ENCODE peak calls at places on chromosomes 2 and 18, in five cellular contexts. One of them, this sample, is unnamed. For H3K4me1, the result is how much of the 10 kb centered on the place peaks cover.

GRCh38 chr2:48941908-48942307 is 186.4 kb upstream of the LHCGR start:
- DNase-seq in uterus: no peak
- DNase-seq in colonic mucosa: no peak
- DNase-seq in tibial artery: no peak
- DNase-seq in CD4-positive, CD25-positive, alpha-beta regulatory T cell: no peak
- DNase-seq in this sample: no peak

GRCh38 chr2:7527165-7527722 is 610.0 kb downstream of the RNF144A start:
- DNase-seq in CD4-positive, CD25-positive, alpha-beta regulatory T cell: no peak
- DNase-seq in uterus: no peak
- DNase-seq in colonic mucosa: no peak
- DNase-seq in tibial artery: no peak
- DNase-seq in this sample: no peak

GRCh38 chr2:191115391-191115790 is 35.4 kb downstream of the STAT4 start:
- DNase-seq in uterus: no peak
- DNase-seq in CD4-positive, CD25-positive, alpha-beta regulatory T cell: peak
- DNase-seq in tibial artery: no peak
- DNase-seq in colonic mucosa: no peak
- DNase-seq in this sample: no peak

GRCh38 chr2:223969856-223970255 is 12.6 kb downstream of the MRPL44 start:
- DNase-seq in uterus: no peak
- DNase-seq in tibial artery: no peak
- DNase-seq in CD4-positive, CD25-positive, alpha-beta regulatory T cell: no peak
- DNase-seq in colonic mucosa: no peak
- DNase-seq in this sample: no peak

GRCh38 chr18:78448106-78448505 is 531.5 kb upstream of the SALL3 start:
- DNase-seq in colonic mucosa: no peak
- DNase-seq in tibial artery: no peak
- DNase-seq in CD4-positive, CD25-positive, alpha-beta regulatory T cell: no peak
- DNase-seq in uterus: no peak
- DNase-seq in this sample: no peak

GRCh38 chr2:45220227-45220626 is 211.0 kb upstream of the SIX2 start:
- DNase-seq in tibial artery: no peak
- DNase-seq in CD4-positive, CD25-positive, alpha-beta regulatory T cell: no peak
- DNase-seq in uterus: no peak
- DNase-seq in colonic mucosa: no peak
- DNase-seq in this sample: no peak

GRCh38 chr2:14427982-14428567 is 204.4 kb upstream of the LRATD1 start:
- DNase-seq in uterus: no peak
- DNase-seq in colonic mucosa: peak
- DNase-seq in CD4-positive, CD25-positive, alpha-beta regulatory T cell: no peak
- DNase-seq in tibial artery: no peak
- DNase-seq in this sample: no peak

GRCh38 chr2:11071207-11071606 is 84.1 kb upstream of the SLC66A3 start:
- DNase-seq in colonic mucosa: peak
- DNase-seq in uterus: no peak
- DNase-seq in CD4-positive, CD25-positive, alpha-beta regulatory T cell: no peak
- DNase-seq in tibial artery: no peak
- DNase-seq in this sample: peak

GRCh38 chr2:85766214-85766613 is 12.4 kb downstream of the ATOH8 start:
- DNase-seq in uterus: no peak
- DNase-seq in colonic mucosa: no peak
- DNase-seq in tibial artery: no peak
- DNase-seq in CD4-positive, CD25-positive, alpha-beta regulatory T cell: no peak
- DNase-seq in this sample: no peak

GRCh38 chr2:204205082-204205481 is 268.5 kb downstream of the ICOS start:
- DNase-seq in CD4-positive, CD25-positive, alpha-beta regulatory T cell: no peak
- DNase-seq in colonic mucosa: no peak
- DNase-seq in tibial artery: no peak
- DNase-seq in uterus: no peak
- DNase-seq in this sample: no peak

GRCh38 chr18:31100598-31101147 is 1.5 kb downstream of the DSC2 start:
- DNase-seq in uterus: no peak
- DNase-seq in colonic mucosa: peak
- DNase-seq in tibial artery: no peak
- DNase-seq in CD4-positive, CD25-positive, alpha-beta regulatory T cell: no peak
- DNase-seq in this sample: no peak

GRCh38 chr2:88622307-88622706 is 5.0 kb downstream of the EIF2AK3 start:
- DNase-seq in CD4-positive, CD25-positive, alpha-beta regulatory T cell: no peak
- DNase-seq in tibial artery: no peak
- DNase-seq in colonic mucosa: no peak
- DNase-seq in uterus: no peak
- DNase-seq in this sample: no peak

GRCh38 chr2:56971383-56971974 is 787.7 kb downstream of the CCDC85A start:
- DNase-seq in colonic mucosa: no peak
- DNase-seq in tibial artery: no peak
- DNase-seq in CD4-positive, CD25-positive, alpha-beta regulatory T cell: no peak
- DNase-seq in uterus: no peak
- DNase-seq in this sample: no peak

GRCh38 chr2:134882773-134883172 is 35.8 kb upstream of the CCNT2 start:
- DNase-seq in CD4-positive, CD25-positive, alpha-beta regulatory T cell: no peak
- DNase-seq in tibial artery: no peak
- DNase-seq in uterus: no peak
- DNase-seq in colonic mucosa: no peak
- DNase-seq in this sample: no peak

GRCh38 chr2:205563646-205564045 is 118.7 kb upstream of the NRP2 start:
- DNase-seq in colonic mucosa: peak
- DNase-seq in tibial artery: no peak
- DNase-seq in uterus: no peak
- DNase-seq in CD4-positive, CD25-positive, alpha-beta regulatory T cell: no peak
- DNase-seq in this sample: peak

GRCh38 chr2:126720647-126721046 is 64.7 kb downstream of the GYPC start:
- DNase-seq in tibial artery: no peak
- DNase-seq in uterus: no peak
- DNase-seq in CD4-positive, CD25-positive, alpha-beta regulatory T cell: no peak
- DNase-seq in colonic mucosa: no peak
- DNase-seq in this sample: no peak

GRCh38 chr2:152890746-152891145 is 172.3 kb downstream of the ARL6IP6 start:
- DNase-seq in colonic mucosa: no peak
- DNase-seq in uterus: no peak
- DNase-seq in CD4-positive, CD25-positive, alpha-beta regulatory T cell: no peak
- DNase-seq in tibial artery: no peak
- DNase-seq in this sample: no peak

GRCh38 chr2:15965564-15966019 is 25.2 kb downstream of the MYCN start:
- DNase-seq in colonic mucosa: no peak
- DNase-seq in tibial artery: no peak
- DNase-seq in CD4-positive, CD25-positive, alpha-beta regulatory T cell: peak
- DNase-seq in uterus: no peak
- DNase-seq in this sample: no peak

GRCh38 chr18:75051757-75052156 is 157.2 kb downstream of the PTGR3 start:
- DNase-seq in uterus: no peak
- DNase-seq in colonic mucosa: no peak
- DNase-seq in tibial artery: no peak
- DNase-seq in CD4-positive, CD25-positive, alpha-beta regulatory T cell: no peak
- DNase-seq in this sample: no peak

GRCh38 chr2:218354850-218355443 is 1.7 kb upstream of the CATIP start:
- DNase-seq in tibial artery: no peak
- DNase-seq in uterus: no peak
- DNase-seq in CD4-positive, CD25-positive, alpha-beta regulatory T cell: no peak
- DNase-seq in colonic mucosa: no peak
- DNase-seq in this sample: peak

DNA sequence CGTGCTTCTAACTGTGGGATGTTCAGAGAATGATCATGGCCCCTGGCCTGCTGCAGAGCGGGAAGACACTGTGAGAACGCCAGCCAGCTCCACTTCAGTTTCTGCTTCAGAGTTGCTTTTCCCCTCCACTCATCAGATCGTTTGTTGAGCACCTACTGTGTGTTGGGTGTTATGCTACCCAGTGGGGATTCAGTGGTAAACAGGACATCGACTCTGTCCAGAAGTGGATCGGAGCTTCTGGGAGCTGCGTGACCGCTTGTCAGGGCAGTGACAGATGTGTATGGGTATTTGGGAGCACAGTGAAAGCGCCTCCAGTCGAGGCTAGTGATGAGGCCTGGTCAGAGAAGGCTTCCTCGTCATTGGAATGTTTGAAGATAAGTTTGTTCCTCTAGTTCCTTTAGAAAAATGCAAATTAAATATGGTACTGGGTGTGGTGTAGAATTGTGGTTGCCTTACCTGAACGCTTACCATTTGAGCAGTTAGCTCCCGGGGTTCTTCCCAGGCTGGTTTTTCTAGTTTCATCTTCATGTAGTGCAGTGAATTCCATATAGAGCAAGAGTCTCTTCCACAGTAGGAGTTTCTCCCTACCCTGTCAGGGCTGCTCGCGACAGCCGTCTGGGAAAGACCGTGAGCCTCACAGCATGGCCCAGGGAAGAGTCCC is 2.8 kb downstream of the RAB12 start:
- DNase-seq in colonic mucosa: no peak
- DNase-seq in tibial artery: no peak
- DNase-seq in uterus: no peak
- DNase-seq in CD4-positive, CD25-positive, alpha-beta regulatory T cell: no peak
- DNase-seq in this sample: no peak
- H3K27ac ChIP-seq in colonic mucosa: no peak
- H3K27ac ChIP-seq in tibial artery: no peak
- H3K27ac ChIP-seq in uterus: no peak
- H3K27ac ChIP-seq in CD4-positive, CD25-positive, alpha-beta regulatory T cell: no peak
- H3K27ac ChIP-seq in this sample: no peak

DNA sequence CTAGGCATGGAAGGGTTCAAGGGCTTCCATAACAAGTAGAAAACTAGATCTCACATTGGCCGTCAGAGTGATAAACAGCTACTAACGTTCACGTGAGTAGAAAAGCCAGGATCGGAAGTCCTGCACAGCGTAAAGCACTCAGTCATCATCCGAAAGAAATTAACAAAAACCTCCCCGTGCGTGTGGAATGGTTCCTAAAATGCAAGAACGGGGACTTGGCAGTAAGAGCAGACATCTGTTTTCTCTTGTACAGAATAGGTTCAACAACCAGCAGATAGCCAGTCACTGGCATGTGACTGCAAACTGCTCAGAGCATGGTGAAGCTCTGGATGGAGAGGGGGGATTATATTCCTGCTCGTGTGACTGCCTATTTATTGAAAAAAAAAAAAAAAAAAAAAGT is 106.9 kb upstream of the ITGB6 start:
- DNase-seq in tibial artery: no peak
- DNase-seq in uterus: peak
- DNase-seq in CD4-positive, CD25-positive, alpha-beta regulatory T cell: no peak
- DNase-seq in colonic mucosa: no peak
- DNase-seq in this sample: no peak
- H3K4me3 ChIP-seq in tibial artery: no peak
- H3K4me3 ChIP-seq in uterus: no peak
- H3K4me3 ChIP-seq in CD4-positive, CD25-positive, alpha-beta regulatory T cell: no peak
- H3K4me3 ChIP-seq in colonic mucosa: no peak
- H3K4me3 ChIP-seq in this sample: no peak

GRCh38 chr18:70423988-70424387 is 135.1 kb downstream of the SOCS6 start:
- DNase-seq in tibial artery: no peak
- DNase-seq in CD4-positive, CD25-positive, alpha-beta regulatory T cell: no peak
- DNase-seq in uterus: no peak
- DNase-seq in colonic mucosa: peak
- DNase-seq in this sample: no peak

GRCh38 chr18:70421471-70421870 is 132.6 kb downstream of the SOCS6 start:
- DNase-seq in uterus: no peak
- DNase-seq in colonic mucosa: no peak
- DNase-seq in tibial artery: no peak
- DNase-seq in CD4-positive, CD25-positive, alpha-beta regulatory T cell: no peak
- DNase-seq in this sample: no peak

GRCh38 chr18:70425236-70425635 is 136.4 kb downstream of the SOCS6 start:
- DNase-seq in CD4-positive, CD25-positive, alpha-beta regulatory T cell: no peak
- DNase-seq in uterus: no peak
- DNase-seq in tibial artery: no peak
- DNase-seq in colonic mucosa: no peak
- DNase-seq in this sample: no peak

GRCh38 chr18:70422061-70422965 is 133.5 kb downstream of the SOCS6 start:
- DNase-seq in tibial artery: peak
- DNase-seq in colonic mucosa: peak
- DNase-seq in uterus: peak
- DNase-seq in CD4-positive, CD25-positive, alpha-beta regulatory T cell: no peak
- DNase-seq in this sample: peak

GRCh38 chr18:70423120-70423519 is 134.3 kb downstream of the SOCS6 start:
- DNase-seq in uterus: no peak
- DNase-seq in tibial artery: no peak
- DNase-seq in CD4-positive, CD25-positive, alpha-beta regulatory T cell: no peak
- DNase-seq in colonic mucosa: peak
- DNase-seq in this sample: no peak
- H3K4me1 ChIP-seq in uterus: under half
- H3K4me1 ChIP-seq in tibial artery: under half
- H3K4me1 ChIP-seq in CD4-positive, CD25-positive, alpha-beta regulatory T cell: under half
- H3K4me1 ChIP-seq in colonic mucosa: under half
- H3K4me1 ChIP-seq in this sample: under half

DNA sequence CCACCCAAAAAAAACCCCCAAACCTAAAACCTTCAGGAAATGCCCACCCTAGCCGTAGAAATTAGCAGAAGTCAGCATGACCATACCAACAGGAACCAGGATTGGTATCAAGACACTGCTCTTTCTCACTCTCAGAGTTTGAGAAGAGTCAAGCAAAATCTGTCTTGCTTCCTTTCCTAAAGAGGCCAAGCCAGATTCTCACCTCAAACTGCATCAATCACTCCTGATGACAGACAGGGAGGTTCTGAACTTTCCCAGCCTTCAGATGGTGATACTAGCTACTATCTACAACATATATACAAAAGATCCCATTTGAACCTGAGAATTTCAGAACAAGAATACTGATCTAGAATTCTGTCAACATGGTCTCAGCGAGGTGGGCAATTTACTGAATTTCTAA is 29.7 kb downstream of the CCDC93 start:
- DNase-seq in colonic mucosa: no peak
- DNase-seq in tibial artery: no peak
- DNase-seq in uterus: no peak
- DNase-seq in CD4-positive, CD25-positive, alpha-beta regulatory T cell: no peak
- DNase-seq in this sample: no peak
- H3K27ac ChIP-seq in colonic mucosa: no peak
- H3K27ac ChIP-seq in tibial artery: no peak
- H3K27ac ChIP-seq in uterus: no peak
- H3K27ac ChIP-seq in CD4-positive, CD25-positive, alpha-beta regulatory T cell: no peak
- H3K27ac ChIP-seq in this sample: no peak